ENCODE peak calls at places on chromosomes 7 and 10, in four cellular contexts. Q is M059J; O is activated CD4-positive, alpha-beta T cell treated with anti-CD3 and anti-CD28 coated beads for 48 hours; X is RPMI7951. T is an unnamed sample.

GRCh38 chr7:24283900-24284698 is at the start of gene NPY:
- DNase-seq in O (peak), X (no peak), Q (no peak), T (no peak)

GRCh38 chr7:106108988-106109387 is 3.1 kb downstream of the SYPL1 start:
- DNase-seq in X (no peak), O (no peak), Q (no peak), T (no peak)

GRCh38 chr7:29247962-29248236 is 53.3 kb downstream of the CHN2 start:
- DNase-seq in O (no peak), X (no peak), Q (no peak), T (no peak)

GRCh38 chr7:92404170-92404614 is 43.1 kb upstream of the GATAD1 start:
- DNase-seq in O (peak), X (no peak), Q (peak), T (no peak)

GRCh38 chr7:127890726-127891125 is 140.5 kb downstream of the LRRC4 start:
- DNase-seq in Q (peak), O (no peak), X (peak), T (no peak)

GRCh38 chr7:81190997-81191747 is 272.3 kb upstream of the SEMA3C start:
- DNase-seq in O (no peak), Q (peak), X (peak), T (no peak)

GRCh38 chr7:79282051-79282694 is 171.3 kb downstream of the MAGI2 start:
- DNase-seq in O (no peak), Q (peak), X (no peak), T (no peak)

GRCh38 chr7:35571596-35572240 is 123.2 kb downstream of the HERPUD2 start:
- DNase-seq in X (no peak), O (no peak), Q (no peak), T (no peak)

GRCh38 chr7:101108330-101108857 is 18.5 kb upstream of the SERPINE1 start:
- DNase-seq in X (peak), Q (peak), O (no peak), T (no peak)

GRCh38 chr10:93580824-93581223 is 14.4 kb downstream of the FFAR4 start:
- DNase-seq in X (peak), O (no peak), Q (peak), T (no peak)

GRCh38 chr7:2049111-2049781 is 183.5 kb downstream of the MAD1L1 start:
- DNase-seq in Q (no peak), X (no peak), O (no peak), T (no peak)

GRCh38 chr7:44313016-44313415 is 12.4 kb downstream of the CAMK2B start:
- DNase-seq in X (no peak), O (no peak), Q (no peak), T (no peak)

GRCh38 chr7:15407910-15408309 is 153.9 kb downstream of the AGMO start:
- DNase-seq in O (no peak), X (no peak), Q (no peak), T (no peak)

GRCh38 chr7:1647961-1648631 is 22.0 kb upstream of the ELFN1 start:
- DNase-seq in O (no peak), Q (no peak), X (no peak), T (no peak)

GRCh38 chr10:120962386-120963052 is 111.4 kb downstream of the WDR11 start:
- DNase-seq in Q (no peak), O (no peak), X (no peak), T (no peak)

GRCh38 chr7:68185641-68186040 is 1189.0 kb downstream of the TYW1 start:
- DNase-seq in Q (peak), O (no peak), X (no peak), T (no peak)

GRCh38 chr10:85596389-85596788 is 770.2 kb downstream of the GRID1 start:
- DNase-seq in Q (no peak), X (no peak), O (no peak), T (no peak)

GRCh38 chr10:30587522-30588031 is 42.0 kb downstream of the LYZL2 start:
- DNase-seq in O (no peak), Q (no peak), X (no peak), T (peak)

GRCh38 chr10:88028654-88029053 is 165.2 kb downstream of the PTEN start:
- DNase-seq in O (no peak), X (no peak), Q (no peak), T (peak)

T was measured in left lobe of liver.